ENCODE peak calls at places on chromosomes 4 and X, in nine cellular contexts. One of them, this sample, is unnamed.

GRCh38 chr4:165079476-165079875 is 25.8 kb downstream of the TRIM75 start:
- DNase-seq in cardiac muscle cell: peak
- DNase-seq in HFFc6: no peak
- DNase-seq in AG09309: no peak
- DNase-seq in heart right ventricle: peak
- DNase-seq in neural progenitor cell: no peak
- DNase-seq in CD8-positive, alpha-beta T cell: no peak
- DNase-seq in K562: no peak
- DNase-seq in left ventricle myocardium inferior: peak
- DNase-seq in this sample: no peak

GRCh38 chr4:39542633-39543393 is 15.6 kb upstream of the UGDH start:
- DNase-seq in cardiac muscle cell: no peak
- DNase-seq in HFFc6: no peak
- DNase-seq in AG09309: no peak
- DNase-seq in heart right ventricle: no peak
- DNase-seq in neural progenitor cell: no peak
- DNase-seq in CD8-positive, alpha-beta T cell: no peak
- DNase-seq in K562: no peak
- DNase-seq in left ventricle myocardium inferior: no peak
- DNase-seq in this sample: no peak

GRCh38 chr4:140807491-140808257 is 51.5 kb upstream of the TBC1D9 start:
- DNase-seq in cardiac muscle cell: no peak
- DNase-seq in HFFc6: peak
- DNase-seq in AG09309: no peak
- DNase-seq in heart right ventricle: no peak
- DNase-seq in neural progenitor cell: no peak
- DNase-seq in CD8-positive, alpha-beta T cell: no peak
- DNase-seq in K562: no peak
- DNase-seq in left ventricle myocardium inferior: no peak
- DNase-seq in this sample: no peak

GRCh38 chr4:83850435-83850834 is 314.5 kb downstream of the GPAT3 start:
- DNase-seq in cardiac muscle cell: peak
- DNase-seq in HFFc6: peak
- DNase-seq in AG09309: no peak
- DNase-seq in heart right ventricle: no peak
- DNase-seq in neural progenitor cell: no peak
- DNase-seq in CD8-positive, alpha-beta T cell: no peak
- DNase-seq in K562: no peak
- DNase-seq in left ventricle myocardium inferior: no peak
- DNase-seq in this sample: no peak

GRCh38 chr4:61984260-61984909 is 784.3 kb downstream of the ADGRL3 start:
- DNase-seq in cardiac muscle cell: no peak
- DNase-seq in HFFc6: no peak
- DNase-seq in AG09309: no peak
- DNase-seq in heart right ventricle: no peak
- DNase-seq in neural progenitor cell: peak
- DNase-seq in CD8-positive, alpha-beta T cell: no peak
- DNase-seq in K562: no peak
- DNase-seq in left ventricle myocardium inferior: no peak
- DNase-seq in this sample: no peak

GRCh38 chr4:105329081-105329480 is 144.8 kb downstream of the PPA2 start:
- DNase-seq in cardiac muscle cell: no peak
- DNase-seq in HFFc6: no peak
- DNase-seq in AG09309: no peak
- DNase-seq in heart right ventricle: no peak
- DNase-seq in neural progenitor cell: no peak
- DNase-seq in CD8-positive, alpha-beta T cell: no peak
- DNase-seq in K562: no peak
- DNase-seq in left ventricle myocardium inferior: no peak
- DNase-seq in this sample: no peak

GRCh38 chr4:95290702-95291101 is 258.1 kb downstream of the UNC5C start:
- DNase-seq in cardiac muscle cell: no peak
- DNase-seq in HFFc6: no peak
- DNase-seq in AG09309: no peak
- DNase-seq in heart right ventricle: no peak
- DNase-seq in neural progenitor cell: no peak
- DNase-seq in CD8-positive, alpha-beta T cell: no peak
- DNase-seq in K562: no peak
- DNase-seq in left ventricle myocardium inferior: no peak
- DNase-seq in this sample: no peak

GRCh38 chr4:183098080-183098722 is 856 bp upstream of the WWC2 start:
- DNase-seq in cardiac muscle cell: peak
- DNase-seq in HFFc6: peak
- DNase-seq in AG09309: no peak
- DNase-seq in heart right ventricle: peak
- DNase-seq in neural progenitor cell: peak
- DNase-seq in CD8-positive, alpha-beta T cell: peak
- DNase-seq in K562: peak
- DNase-seq in left ventricle myocardium inferior: peak
- DNase-seq in this sample: peak

GRCh38 chr4:2971275-2971674 is 7.9 kb downstream of the GRK4 start:
- DNase-seq in cardiac muscle cell: no peak
- DNase-seq in HFFc6: no peak
- DNase-seq in AG09309: no peak
- DNase-seq in heart right ventricle: no peak
- DNase-seq in neural progenitor cell: no peak
- DNase-seq in CD8-positive, alpha-beta T cell: no peak
- DNase-seq in K562: no peak
- DNase-seq in left ventricle myocardium inferior: no peak
- DNase-seq in this sample: no peak

GRCh38 chrX:108464604-108465003 is 25.0 kb downstream of the COL4A5 start:
- DNase-seq in cardiac muscle cell: no peak
- DNase-seq in HFFc6: no peak
- DNase-seq in AG09309: no peak
- DNase-seq in heart right ventricle: no peak
- DNase-seq in neural progenitor cell: no peak
- DNase-seq in CD8-positive, alpha-beta T cell: no peak
- DNase-seq in K562: no peak
- DNase-seq in left ventricle myocardium inferior: no peak
- DNase-seq in this sample: no peak

GRCh38 chrX:47752685-47753084 is 84.0 kb upstream of the ZNF81 start:
- DNase-seq in cardiac muscle cell: no peak
- DNase-seq in HFFc6: no peak
- DNase-seq in AG09309: no peak
- DNase-seq in heart right ventricle: no peak
- DNase-seq in neural progenitor cell: no peak
- DNase-seq in CD8-positive, alpha-beta T cell: no peak
- DNase-seq in K562: no peak
- DNase-seq in left ventricle myocardium inferior: no peak
- DNase-seq in this sample: no peak

GRCh38 chr4:185721190-185721948 is 90.6 kb downstream of the SORBS2 start:
- DNase-seq in cardiac muscle cell: no peak
- DNase-seq in HFFc6: no peak
- DNase-seq in AG09309: no peak
- DNase-seq in heart right ventricle: no peak
- DNase-seq in neural progenitor cell: no peak
- DNase-seq in CD8-positive, alpha-beta T cell: no peak
- DNase-seq in K562: no peak
- DNase-seq in left ventricle myocardium inferior: no peak
- DNase-seq in this sample: no peak

GRCh38 chr4:67684839-67685531 is 16.0 kb downstream of the UBA6 start:
- DNase-seq in cardiac muscle cell: no peak
- DNase-seq in HFFc6: peak
- DNase-seq in AG09309: no peak
- DNase-seq in heart right ventricle: no peak
- DNase-seq in neural progenitor cell: no peak
- DNase-seq in CD8-positive, alpha-beta T cell: no peak
- DNase-seq in K562: no peak
- DNase-seq in left ventricle myocardium inferior: no peak
- DNase-seq in this sample: no peak

GRCh38 chrX:110086916-110087484 is 84.1 kb downstream of the TMEM164 start:
- DNase-seq in cardiac muscle cell: no peak
- DNase-seq in HFFc6: peak
- DNase-seq in AG09309: peak
- DNase-seq in heart right ventricle: no peak
- DNase-seq in neural progenitor cell: peak
- DNase-seq in CD8-positive, alpha-beta T cell: no peak
- DNase-seq in K562: peak
- DNase-seq in left ventricle myocardium inferior: no peak
- DNase-seq in this sample: no peak

GRCh38 chr4:27886075-27886474 is 1025.4 kb downstream of the STIM2 start:
- DNase-seq in cardiac muscle cell: no peak
- DNase-seq in HFFc6: peak
- DNase-seq in AG09309: no peak
- DNase-seq in heart right ventricle: no peak
- DNase-seq in neural progenitor cell: no peak
- DNase-seq in CD8-positive, alpha-beta T cell: no peak
- DNase-seq in K562: no peak
- DNase-seq in left ventricle myocardium inferior: no peak
- DNase-seq in this sample: no peak

GRCh38 chr4:107913283-107913899 is 18.0 kb upstream of the CYP2U1 start:
- DNase-seq in cardiac muscle cell: peak
- DNase-seq in HFFc6: peak
- DNase-seq in AG09309: peak
- DNase-seq in heart right ventricle: no peak
- DNase-seq in neural progenitor cell: peak
- DNase-seq in CD8-positive, alpha-beta T cell: peak
- DNase-seq in K562: peak
- DNase-seq in left ventricle myocardium inferior: no peak
- DNase-seq in this sample: no peak

GRCh38 chr4:89111833-89112563 is 665 bp downstream of the TIGD2 start:
- DNase-seq in cardiac muscle cell: peak
- DNase-seq in HFFc6: peak
- DNase-seq in AG09309: peak
- DNase-seq in heart right ventricle: no peak
- DNase-seq in neural progenitor cell: peak
- DNase-seq in CD8-positive, alpha-beta T cell: no peak
- DNase-seq in K562: no peak
- DNase-seq in left ventricle myocardium inferior: no peak
- DNase-seq in this sample: no peak

DNA sequence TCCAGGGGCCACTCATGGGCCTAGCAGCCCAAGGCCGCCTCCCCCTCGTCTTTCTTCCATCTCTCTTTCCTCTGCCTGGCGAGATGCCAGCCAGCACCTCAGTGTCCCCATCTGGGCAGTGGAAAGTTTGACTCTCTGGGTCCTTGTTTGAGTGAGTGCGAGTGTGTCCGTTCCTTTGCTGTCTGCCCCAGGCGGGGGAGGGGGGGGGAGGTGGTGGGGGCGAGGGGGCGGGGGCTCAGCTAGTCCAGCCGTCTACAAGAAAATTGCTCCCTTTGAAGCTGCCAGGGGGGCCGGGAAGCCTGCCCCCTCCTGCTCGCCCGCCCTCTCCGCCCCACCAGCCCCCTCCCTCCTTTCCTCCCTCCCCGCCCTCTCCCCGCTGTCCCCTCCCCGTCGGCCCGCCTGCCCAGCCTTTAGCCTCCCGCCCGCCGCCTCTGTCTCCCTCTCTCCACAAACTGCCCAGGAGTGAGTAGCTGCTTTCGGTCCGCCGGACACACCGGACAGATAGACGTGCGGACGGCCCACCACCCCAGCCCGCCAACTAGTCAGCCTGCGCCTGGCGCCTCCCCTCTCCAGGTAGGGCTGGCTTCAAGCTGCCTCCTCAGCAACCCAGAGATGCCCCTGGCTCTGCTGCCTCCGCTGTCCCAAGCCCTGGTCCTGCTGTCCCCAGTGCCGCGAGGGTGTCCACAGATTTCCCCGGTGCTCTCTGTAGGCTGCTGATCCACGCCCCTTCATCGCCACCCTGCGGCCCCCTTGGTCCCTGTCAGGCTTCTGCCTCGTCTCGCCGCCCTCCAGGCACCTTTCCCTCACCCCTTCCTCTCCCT is at the start of gene BGN:
- DNase-seq in cardiac muscle cell: peak
- DNase-seq in HFFc6: peak
- DNase-seq in AG09309: no peak
- DNase-seq in heart right ventricle: peak
- DNase-seq in neural progenitor cell: peak
- DNase-seq in CD8-positive, alpha-beta T cell: no peak
- DNase-seq in K562: peak
- DNase-seq in left ventricle myocardium inferior: peak
- DNase-seq in this sample: no peak
- TF ChIP-seq CTCF in cardiac muscle cell: peak
- TF ChIP-seq CTCF in HFFc6: peak
- TF ChIP-seq CTCF in AG09309: peak
- TF ChIP-seq CTCF in heart right ventricle: peak
- TF ChIP-seq CTCF in neural progenitor cell: peak
- TF ChIP-seq CTCF in CD8-positive, alpha-beta T cell: no peak
- TF ChIP-seq CTCF in K562: peak
- TF ChIP-seq CTCF in left ventricle myocardium inferior: peak
- TF ChIP-seq CTCF in this sample: peak

DNA sequence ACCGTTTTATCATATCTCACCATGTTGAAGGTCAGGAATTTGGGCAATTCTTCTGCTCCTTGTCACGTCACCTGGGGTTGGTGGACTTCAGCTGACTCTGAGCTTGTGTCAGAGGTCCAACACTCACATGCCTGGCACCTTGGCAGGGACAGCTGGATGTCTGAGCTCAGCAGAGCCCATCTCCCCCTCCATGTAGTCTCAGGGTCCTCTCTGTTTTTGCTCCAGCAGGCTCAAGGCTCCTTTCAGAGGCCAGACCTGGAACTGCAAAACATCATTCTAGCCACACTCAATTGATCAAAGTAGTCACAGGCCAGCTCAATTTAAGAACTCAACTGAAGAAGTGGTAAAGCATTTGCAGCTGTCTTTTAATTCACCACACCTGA is 45.4 kb downstream of the EDNRA start:
- DNase-seq in cardiac muscle cell: no peak
- DNase-seq in HFFc6: no peak
- DNase-seq in AG09309: no peak
- DNase-seq in heart right ventricle: no peak
- DNase-seq in neural progenitor cell: peak
- DNase-seq in CD8-positive, alpha-beta T cell: no peak
- DNase-seq in K562: no peak
- DNase-seq in left ventricle myocardium inferior: no peak
- DNase-seq in this sample: no peak
- TF ChIP-seq CTCF in cardiac muscle cell: peak
- TF ChIP-seq CTCF in HFFc6: peak
- TF ChIP-seq CTCF in AG09309: no peak
- TF ChIP-seq CTCF in heart right ventricle: no peak
- TF ChIP-seq CTCF in neural progenitor cell: peak
- TF ChIP-seq CTCF in CD8-positive, alpha-beta T cell: no peak
- TF ChIP-seq CTCF in K562: no peak
- TF ChIP-seq CTCF in left ventricle myocardium inferior: peak
- TF ChIP-seq CTCF in this sample: no peak

GRCh38 chrX:115968436-115969252 is 201.9 kb upstream of the AGTR2 start:
- DNase-seq in cardiac muscle cell: peak
- DNase-seq in HFFc6: no peak
- DNase-seq in AG09309: no peak
- DNase-seq in heart right ventricle: peak
- DNase-seq in neural progenitor cell: peak
- DNase-seq in CD8-positive, alpha-beta T cell: no peak
- DNase-seq in K562: no peak
- DNase-seq in left ventricle myocardium inferior: peak
- DNase-seq in this sample: no peak
- TF ChIP-seq CTCF in cardiac muscle cell: peak
- TF ChIP-seq CTCF in HFFc6: no peak
- TF ChIP-seq CTCF in AG09309: no peak
- TF ChIP-seq CTCF in heart right ventricle: no peak
- TF ChIP-seq CTCF in neural progenitor cell: peak
- TF ChIP-seq CTCF in CD8-positive, alpha-beta T cell: no peak
- TF ChIP-seq CTCF in K562: no peak
- TF ChIP-seq CTCF in left ventricle myocardium inferior: no peak
- TF ChIP-seq CTCF in this sample: peak

DNA sequence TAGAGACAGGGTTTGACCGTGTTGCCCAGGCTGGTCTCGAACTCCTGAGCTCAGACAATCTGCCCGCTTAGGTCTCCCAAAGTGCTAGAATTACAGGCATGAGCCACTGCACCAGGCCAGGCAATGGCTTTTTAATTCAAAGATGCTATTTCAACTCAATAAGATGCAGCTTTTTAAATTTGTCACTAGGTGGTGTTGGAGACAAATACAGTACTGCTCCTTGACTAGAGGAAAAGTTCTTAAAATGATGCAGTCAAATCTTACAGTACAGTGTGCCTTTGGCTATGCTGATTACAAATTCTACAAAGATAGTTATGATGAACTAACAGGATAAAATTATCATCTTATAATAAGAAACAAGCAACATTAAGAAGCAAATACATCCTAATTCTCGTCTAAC is 441.1 kb downstream of the KCNIP4 start:
- DNase-seq in cardiac muscle cell: no peak
- DNase-seq in HFFc6: peak
- DNase-seq in AG09309: peak
- DNase-seq in heart right ventricle: no peak
- DNase-seq in neural progenitor cell: peak
- DNase-seq in CD8-positive, alpha-beta T cell: no peak
- DNase-seq in K562: no peak
- DNase-seq in left ventricle myocardium inferior: no peak
- DNase-seq in this sample: no peak
- TF ChIP-seq CTCF in cardiac muscle cell: peak
- TF ChIP-seq CTCF in HFFc6: peak
- TF ChIP-seq CTCF in AG09309: peak
- TF ChIP-seq CTCF in heart right ventricle: no peak
- TF ChIP-seq CTCF in neural progenitor cell: peak
- TF ChIP-seq CTCF in CD8-positive, alpha-beta T cell: no peak
- TF ChIP-seq CTCF in K562: no peak
- TF ChIP-seq CTCF in left ventricle myocardium inferior: no peak
- TF ChIP-seq CTCF in this sample: peak

This sample was measured in type B pancreatic cell.